ENCODE peak calls at places on chromosomes 2 and 18, in six cellular contexts. B is naive thymus-derived CD8-positive, alpha-beta T cell; Q is nucleus accumbens; E is stimulated activated CD8-positive, alpha-beta memory T cell treated with anti-CD3 and anti-CD28 coated beads, Interleukin-4, amount 100 ng/mL, for 1 hour; J is head of caudate nucleus; V is memory B cell. Y is an unnamed sample.

GRCh38 chr2:75587954-75588587 is 27.3 kb upstream of the EVA1A start:
- DNase-seq in B (no peak), Q (no peak), E (no peak), J (no peak), V (no peak), Y (no peak)

GRCh38 chr18:79930020-79930642 is 21.3 kb downstream of the SLC66A2 start:
- DNase-seq in B (no peak), Q (no peak), E (no peak), J (no peak), V (no peak), Y (no peak)

GRCh38 chr2:86305195-86305975 is 32.0 kb downstream of the REEP1 start:
- DNase-seq in B (no peak), Q (no peak), E (no peak), J (no peak), V (no peak), Y (no peak)

GRCh38 chr2:197878792-197879191 is 74.4 kb downstream of the PLCL1 start:
- DNase-seq in B (no peak), Q (no peak), E (no peak), J (no peak), V (no peak), Y (no peak)

GRCh38 chr2:112692496-112692911 is 28.3 kb upstream of the NT5DC4 start:
- DNase-seq in B (no peak), Q (no peak), E (peak), J (no peak), V (no peak), Y (peak)

GRCh38 chr2:42106257-42106816 is 58.5 kb downstream of the PKDCC start:
- DNase-seq in B (no peak), Q (no peak), E (no peak), J (no peak), V (no peak), Y (no peak)

GRCh38 chr2:14143435-14143834 is 489.1 kb upstream of the LRATD1 start:
- DNase-seq in B (no peak), Q (no peak), E (no peak), J (no peak), V (no peak), Y (no peak)

GRCh38 chr2:218618102-218618860 is 10.6 kb downstream of the PLCD4 start:
- DNase-seq in B (no peak), Q (no peak), E (no peak), J (no peak), V (no peak), Y (no peak)

GRCh38 chr18:8496186-8496585 is 113.1 kb upstream of the RAB12 start:
- DNase-seq in B (no peak), Q (no peak), E (no peak), J (no peak), V (no peak), Y (no peak)

GRCh38 chr2:59182249-59182648 is 941.1 kb upstream of the FANCL start:
- DNase-seq in B (no peak), Q (peak), E (no peak), J (peak), V (no peak), Y (peak)

GRCh38 chr2:62461707-62462106 is 44.3 kb downstream of the TMEM17 start:
- DNase-seq in B (no peak), Q (peak), E (no peak), J (peak), V (no peak), Y (no peak)

GRCh38 chr2:48328972-48329723 is 200.8 kb upstream of the STON1 start:
- DNase-seq in B (no peak), Q (no peak), E (no peak), J (peak), V (no peak), Y (no peak)

GRCh38 chr2:14567561-14567960 is 65.0 kb upstream of the LRATD1 start:
- DNase-seq in B (no peak), Q (no peak), E (no peak), J (no peak), V (no peak), Y (no peak)

GRCh38 chr2:168541887-168542286 is 85.8 kb downstream of the CERS6 start:
- DNase-seq in B (no peak), Q (no peak), E (no peak), J (no peak), V (no peak), Y (no peak)

GRCh38 chr2:37173741-37174140 is 14.7 kb downstream of the SULT6B1 start:
- DNase-seq in B (no peak), Q (no peak), E (no peak), J (no peak), V (no peak), Y (no peak)

GRCh38 chr2:67871696-67872320 is 191.0 kb downstream of the C1D start:
- DNase-seq in B (no peak), Q (no peak), E (no peak), J (no peak), V (no peak), Y (no peak)

GRCh38 chr2:74250189-74250631 is 51.8 kb downstream of the MTHFD2 start:
- DNase-seq in B (peak), Q (no peak), E (peak), J (peak), V (peak), Y (peak)

GRCh38 chr18:55018602-55019001 is 59.3 kb upstream of the CCDC68 start:
- DNase-seq in B (no peak), Q (no peak), E (no peak), J (no peak), V (no peak), Y (no peak)

GRCh38 chr2:32882911-32883810 is 63.6 kb upstream of the LTBP1 start:
- DNase-seq in B (no peak), Q (no peak), E (no peak), J (no peak), V (no peak), Y (no peak)

GRCh38 chr2:189698020-189698887 is 23.8 kb downstream of the ANKAR start:
- DNase-seq in B (no peak), Q (no peak), E (no peak), J (peak), V (peak), Y (no peak)

GRCh38 chr2:70708376-70709199 is 59.4 kb downstream of the ADD2 start:
- DNase-seq in B (no peak), Q (no peak), E (no peak), J (no peak), V (no peak), Y (no peak)

GRCh38 chr18:13376841-13377351 is 158.3 kb downstream of the LDLRAD4 start:
- DNase-seq in B (peak), Q (no peak), E (peak), J (no peak), V (no peak), Y (no peak)

GRCh38 chr2:23505218-23505983 is 120.4 kb downstream of the KLHL29 start:
- DNase-seq in B (no peak), Q (no peak), E (no peak), J (no peak), V (no peak), Y (no peak)

GRCh38 chr2:241611062-241611461 is 25.9 kb downstream of the THAP4 start:
- DNase-seq in B (no peak), Q (no peak), E (no peak), J (no peak), V (no peak), Y (no peak)

GRCh38 chr18:32707153-32707552 is 65.7 kb downstream of the KLHL14 start:
- DNase-seq in B (no peak), Q (no peak), E (no peak), J (no peak), V (no peak), Y (no peak)

GRCh38 chr2:144372484-144373195 is 147.3 kb downstream of the ZEB2 start:
- DNase-seq in B (no peak), Q (no peak), E (no peak), J (peak), V (no peak), Y (no peak)

GRCh38 chr2:1815053-1815452 is 70.7 kb upstream of the PXDN start:
- DNase-seq in B (no peak), Q (no peak), E (no peak), J (no peak), V (no peak), Y (no peak)

GRCh38 chr18:59921384-59921891 is 21.6 kb downstream of the PMAIP1 start:
- DNase-seq in B (no peak), Q (no peak), E (no peak), J (no peak), V (no peak), Y (no peak)

GRCh38 chr2:97714084-97714949 is 941 bp downstream of the ZAP70 start:
- DNase-seq in B (no peak), Q (no peak), E (no peak), J (peak), V (no peak), Y (no peak)

GRCh38 chr2:191245869-191246531 is 796 bp downstream of the MYO1B start:
- DNase-seq in B (peak), Q (no peak), E (no peak), J (no peak), V (no peak), Y (peak)

GRCh38 chr2:30280596-30281434 is 49.5 kb downstream of the LBH start:
- DNase-seq in B (no peak), Q (no peak), E (no peak), J (no peak), V (no peak), Y (no peak)

GRCh38 chr2:126224766-126225165 is 431.2 kb upstream of the GYPC start:
- DNase-seq in B (no peak), Q (no peak), E (no peak), J (no peak), V (no peak), Y (no peak)

GRCh38 chr18:33495278-33495677 is 54.8 kb upstream of the CCDC178 start:
- DNase-seq in B (no peak), Q (no peak), E (no peak), J (peak), V (no peak), Y (no peak)